ENCODE peak calls at places on chromosome 5, in six cellular contexts. O, G, C, L, Y and T are unnamed samples.

GRCh38 chr5:98109561-98110006 is 663.9 kb upstream of the RGMB start:
- DNase-seq in O (no peak), G (no peak), C (peak), L (no peak), Y (no peak), T (no peak)

GRCh38 chr5:1510631-1511030 is 13.1 kb downstream of the LPCAT1 start:
- DNase-seq in O (no peak), G (peak), C (no peak), L (no peak), Y (no peak), T (peak)

GRCh38 chr5:145984072-145984471 is 47.7 kb downstream of the SH3RF2 start:
- DNase-seq in O (no peak), G (no peak), C (no peak), L (no peak), Y (no peak), T (no peak)

GRCh38 chr5:73816656-73817420 is 190.8 kb downstream of the ARHGEF28 start:
- DNase-seq in O (no peak), G (no peak), C (peak), L (no peak), Y (no peak), T (no peak)

GRCh38 chr5:109690456-109691247 is 925 bp downstream of the MAN2A1 start:
- DNase-seq in O (peak), G (peak), C (peak), L (peak), Y (peak), T (peak)

GRCh38 chr5:68141494-68141893 is 74.1 kb upstream of the PIK3R1 start:
- DNase-seq in O (no peak), G (no peak), C (peak), L (no peak), Y (no peak), T (no peak)

GRCh38 chr5:141883184-141883947 is 5.2 kb upstream of the PCDH1 start:
- DNase-seq in O (peak), G (peak), C (no peak), L (peak), Y (no peak), T (no peak)

GRCh38 chr5:179268966-179269693 is 76.1 kb downstream of the ADAMTS2 start:
- DNase-seq in O (no peak), G (peak), C (no peak), L (no peak), Y (no peak), T (peak)

GRCh38 chr5:77852514-77853352 is 76.6 kb upstream of the TBCA start:
- DNase-seq in O (no peak), G (peak), C (peak), L (peak), Y (no peak), T (no peak)

GRCh38 chr5:26326153-26326759 is 712.1 kb downstream of the CDH9 start:
- DNase-seq in O (no peak), G (no peak), C (no peak), L (no peak), Y (no peak), T (no peak)

GRCh38 chr5:13731229-13731628 is 213.3 kb downstream of the DNAH5 start:
- DNase-seq in O (no peak), G (no peak), C (no peak), L (no peak), Y (no peak), T (no peak)

GRCh38 chr5:1820926-1821325 is 19.7 kb downstream of the NDUFS6 start:
- DNase-seq in O (no peak), G (no peak), C (no peak), L (no peak), Y (no peak), T (peak)

GRCh38 chr5:108521841-108522506 is 140.1 kb upstream of the FBXL17 start:
- DNase-seq in O (no peak), G (peak), C (peak), L (peak), Y (no peak), T (no peak)

GRCh38 chr5:73673161-73673591 is 47.2 kb downstream of the ARHGEF28 start:
- DNase-seq in O (no peak), G (no peak), C (peak), L (peak), Y (no peak), T (no peak)